ENCODE peak calls at places on chromosomes 5 and 9, in four cellular contexts. K is K562, W is HepG2, U is GM12878. V is an unnamed sample.

GRCh38 chr5:148208226-148208625 is 5.4 kb downstream of the SPINK6 start:
- DNase-seq in W (no peak), K (no peak), U (no peak), V (no peak)

GRCh38 chr5:96931605-96932004 is 4.3 kb upstream of the LNPEP start:
- DNase-seq in U (no peak), K (no peak), W (no peak), V (no peak)

GRCh38 chr5:147893820-147894219 is 12.5 kb downstream of the C5orf46 start:
- DNase-seq in K (no peak), W (no peak), U (no peak), V (no peak)

GRCh38 chr9:93261281-93261680 is 77.3 kb downstream of the WNK2 start:
- DNase-seq in W (no peak), K (peak), U (no peak), V (no peak)

GRCh38 chr5:162283611-162284010 is 216.0 kb downstream of the GABRG2 start:
- DNase-seq in W (no peak), U (no peak), K (no peak), V (no peak)

GRCh38 chr9:23587433-23587832 is 238.6 kb downstream of the ELAVL2 start:
- DNase-seq in K (no peak), W (no peak), U (no peak), V (no peak)

GRCh38 chr5:51028394-51028793 is 354.9 kb upstream of the ISL1 start:
- DNase-seq in K (no peak), W (no peak), U (no peak), V (no peak)

GRCh38 chr5:136115183-136115865 is 17.3 kb upstream of the SMAD5 start:
- DNase-seq in U (no peak), W (no peak), K (no peak), V (no peak)

GRCh38 chr9:134373269-134373668 is 47.0 kb downstream of the RXRA start:
- DNase-seq in K (no peak), W (no peak), U (no peak), V (no peak)

GRCh38 chr5:9658726-9659125 is 28.6 kb upstream of the TAS2R1 start:
- DNase-seq in K (no peak), U (no peak), W (no peak), V (no peak)

GRCh38 chr5:147610798-147611197 is 100.9 kb upstream of the DPYSL3 start:
- DNase-seq in U (no peak), W (no peak), K (no peak), V (no peak)

GRCh38 chr5:74499236-74499635 is 141.3 kb downstream of the ENC1 start:
- DNase-seq in K (no peak), W (peak), U (no peak), V (no peak)

GRCh38 chr5:109693535-109694152 is 3.9 kb downstream of the MAN2A1 start:
- DNase-seq in U (no peak), W (no peak), K (no peak), V (no peak)

GRCh38 chr5:109695005-109695926 is 5.5 kb downstream of the MAN2A1 start:
- DNase-seq in K (peak), W (no peak), U (peak), V (no peak)

GRCh38 chr5:109700516-109701174 is 10.9 kb downstream of the MAN2A1 start:
- DNase-seq in W (no peak), K (no peak), U (no peak), V (no peak)

GRCh38 chr5:109694451-109694891 is 4.7 kb downstream of the MAN2A1 start:
- DNase-seq in U (no peak), K (no peak), W (no peak), V (no peak)

DNA sequence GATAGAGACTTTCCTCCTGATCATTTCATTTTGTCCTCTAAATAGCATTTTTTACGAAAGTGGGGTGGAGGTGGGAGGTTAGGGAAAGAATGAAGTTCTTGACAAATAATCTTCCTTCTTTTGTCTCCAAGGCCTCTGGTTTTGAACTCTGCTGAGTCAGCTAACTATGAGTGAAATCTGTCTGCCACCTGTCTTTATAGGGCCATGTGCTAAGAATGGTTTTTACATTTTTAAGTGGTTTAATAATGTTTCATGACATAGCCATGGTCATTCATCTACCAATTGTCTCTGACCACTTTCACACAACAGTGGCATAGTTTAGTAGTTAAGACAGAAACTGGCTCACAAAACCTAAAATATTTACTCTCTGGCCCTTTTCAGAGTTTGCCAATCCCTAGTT is 7.6 kb downstream of the MAN2A1 start:
- DNase-seq in U (no peak), W (no peak), K (no peak), V (no peak)
- TF ChIP-seq MYC in U (no peak), W (no peak), K (no peak), V (no peak)

DNA sequence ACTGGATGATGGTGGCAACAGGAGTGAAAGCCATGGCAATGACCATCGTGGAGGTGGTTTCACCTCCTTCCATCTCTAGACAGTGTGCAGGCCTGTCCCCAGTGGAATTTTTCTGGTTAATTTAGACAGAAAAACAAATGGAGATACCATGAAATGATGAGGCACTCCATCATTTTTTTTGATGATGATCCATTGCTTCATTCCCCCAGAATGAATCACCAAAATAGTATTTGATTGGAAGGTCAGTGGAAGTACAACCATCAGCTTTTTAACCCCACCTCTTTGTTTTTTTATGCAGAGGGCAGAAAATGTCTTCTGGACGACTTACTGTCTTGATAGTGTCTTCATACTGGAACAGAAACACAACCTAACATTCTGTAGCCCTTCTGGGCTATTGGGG is 42.6 kb upstream of the ADRA1B start:
- DNase-seq in W (no peak), U (no peak), K (no peak), V (peak)
- H3K4me2 ChIP-seq in W (no peak), U (no peak), K (no peak), V (peak)

GRCh38 chr5:149954798-149955197 is 5.8 kb upstream of the SLC26A2 start:
- DNase-seq in U (no peak), W (no peak), K (no peak), V (no peak)
- TF ChIP-seq BHLHE40 in U (no peak), W (no peak), K (no peak), V (no peak)

GRCh38 chr5:41154491-41154890 is 58.8 kb downstream of the C6 start:
- DNase-seq in U (no peak), W (no peak), K (no peak), V (no peak)

GRCh38 chr5:41157272-41157671 is 56.1 kb downstream of the C6 start:
- DNase-seq in K (no peak), U (no peak), W (no peak), V (no peak)

GRCh38 chr5:41151562-41151961 is 61.8 kb downstream of the C6 start:
- DNase-seq in W (no peak), U (no peak), K (no peak), V (no peak)

GRCh38 chr5:41161271-41161670 is 52.1 kb downstream of the C6 start:
- DNase-seq in U (no peak), W (no peak), K (no peak), V (no peak)

DNA sequence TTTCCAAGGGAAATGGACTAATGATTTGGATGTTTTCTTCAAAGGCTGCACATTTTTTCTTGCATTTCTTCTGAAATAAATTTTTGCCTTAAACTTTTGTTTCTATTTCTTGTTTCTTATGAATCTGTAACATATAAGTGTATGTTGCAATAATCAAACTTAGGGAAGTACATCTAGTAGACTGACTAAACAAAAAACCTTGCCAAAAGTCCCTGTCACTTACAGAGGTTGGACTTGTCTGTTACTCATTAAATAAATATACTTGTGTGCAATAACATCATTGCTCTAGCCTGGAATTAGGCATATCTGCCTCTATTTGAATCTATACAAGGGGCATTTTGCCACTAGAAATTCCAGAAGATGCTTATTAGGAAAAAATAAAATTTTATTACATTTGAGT is 56.6 kb downstream of the C6 start:
- DNase-seq in W (no peak), K (no peak), U (no peak), V (peak)
- TF ChIP-seq MYC in W (no peak), K (no peak), U (no peak), V (no peak)

GRCh38 chr5:129148-129547 is 37.2 kb downstream of the PLEKHG4B start:
- DNase-seq in U (no peak), W (no peak), K (no peak), V (no peak)

GRCh38 chr5:129820-130219 is 37.9 kb downstream of the PLEKHG4B start:
- DNase-seq in K (no peak), W (no peak), U (no peak), V (no peak)

GRCh38 chr5:125815-126214 is 33.8 kb downstream of the PLEKHG4B start:
- DNase-seq in U (no peak), K (no peak), W (no peak), V (no peak)

GRCh38 chr5:128446-128845 is 36.5 kb downstream of the PLEKHG4B start:
- DNase-seq in W (no peak), K (no peak), U (no peak), V (no peak)

DNA sequence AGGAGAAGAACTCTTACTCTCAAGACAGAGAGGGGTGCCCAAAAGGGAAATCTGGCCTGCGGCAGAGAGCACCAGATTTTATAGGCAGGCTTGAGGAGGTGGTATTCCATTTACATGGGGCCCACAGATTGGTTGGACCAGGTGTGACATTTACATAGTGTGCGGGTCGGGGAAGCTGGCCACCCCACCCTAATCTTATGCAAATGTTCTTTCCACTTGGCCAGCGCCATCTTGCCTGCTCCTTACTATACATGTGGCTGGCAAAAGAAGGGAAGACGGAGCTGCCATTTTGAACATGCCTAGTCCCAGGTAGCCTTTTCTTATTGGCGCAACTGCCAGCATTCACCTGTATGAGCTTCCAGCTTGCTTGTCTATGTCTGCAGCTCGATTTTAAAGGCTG is 34.8 kb downstream of the PLEKHG4B start:
- DNase-seq in U (no peak), W (no peak), K (no peak), V (no peak)
- H3K4me2 ChIP-seq in U (no peak), W (no peak), K (no peak), V (no peak)

GRCh38 chr5:140295414-140295813 is 7.5 kb downstream of the PFDN1 start:
- DNase-seq in K (no peak), U (no peak), W (peak), V (no peak)

GRCh38 chr5:140292212-140293040 is 10.5 kb downstream of the PFDN1 start:
- DNase-seq in U (no peak), K (no peak), W (peak), V (peak)

GRCh38 chr5:140296289-140296688 is 6.6 kb downstream of the PFDN1 start:
- DNase-seq in U (no peak), K (no peak), W (no peak), V (no peak)

GRCh38 chr5:140294753-140295152 is 8.1 kb downstream of the PFDN1 start:
- DNase-seq in K (no peak), U (no peak), W (no peak), V (no peak)

DNA sequence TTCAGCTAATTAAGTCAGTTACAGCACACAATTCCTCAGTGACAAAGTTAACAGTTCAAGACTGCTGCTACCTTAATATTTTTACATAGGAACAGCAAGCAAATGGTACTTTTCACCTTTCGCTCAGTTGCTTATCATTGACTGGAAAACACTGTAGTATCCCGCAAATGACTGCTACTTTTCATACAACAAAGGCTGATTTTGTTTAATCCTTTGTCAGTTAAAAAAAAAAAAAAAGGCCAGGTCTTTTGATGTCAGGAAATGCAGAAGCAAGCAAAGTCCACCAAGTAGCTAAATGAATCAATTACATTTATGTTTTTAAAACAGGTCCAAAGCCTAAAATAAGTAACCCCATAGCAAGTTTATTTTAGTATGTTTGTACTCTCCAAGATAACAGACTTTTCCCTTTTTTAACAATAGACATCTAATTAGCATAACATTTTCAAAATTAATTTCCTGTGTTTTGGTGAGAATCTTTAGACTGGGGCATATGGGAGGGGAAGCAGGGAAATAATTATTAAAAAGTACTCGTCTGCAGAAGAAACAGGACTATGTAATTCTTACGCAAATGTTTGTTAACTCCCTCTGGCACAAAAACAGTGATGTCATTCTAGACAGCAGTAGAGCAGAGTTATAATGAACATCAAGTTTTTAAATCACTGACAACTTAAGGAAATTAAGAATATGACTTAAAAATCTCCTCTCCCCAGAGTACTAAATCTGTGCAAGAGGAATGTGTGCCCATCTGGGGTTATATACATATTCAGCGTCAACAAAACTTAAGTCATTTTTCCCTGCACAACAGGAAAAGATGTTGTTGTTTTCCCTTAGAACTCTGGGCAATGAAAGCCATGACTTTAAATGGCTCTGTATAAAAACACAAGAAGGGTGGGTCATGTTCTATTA is 9.6 kb downstream of the PFDN1 start:
- DNase-seq in W (peak), U (no peak), K (no peak), V (no peak)
- TF ChIP-seq BHLHE40 in W (no peak), U (no peak), K (no peak), V (no peak)

DNA sequence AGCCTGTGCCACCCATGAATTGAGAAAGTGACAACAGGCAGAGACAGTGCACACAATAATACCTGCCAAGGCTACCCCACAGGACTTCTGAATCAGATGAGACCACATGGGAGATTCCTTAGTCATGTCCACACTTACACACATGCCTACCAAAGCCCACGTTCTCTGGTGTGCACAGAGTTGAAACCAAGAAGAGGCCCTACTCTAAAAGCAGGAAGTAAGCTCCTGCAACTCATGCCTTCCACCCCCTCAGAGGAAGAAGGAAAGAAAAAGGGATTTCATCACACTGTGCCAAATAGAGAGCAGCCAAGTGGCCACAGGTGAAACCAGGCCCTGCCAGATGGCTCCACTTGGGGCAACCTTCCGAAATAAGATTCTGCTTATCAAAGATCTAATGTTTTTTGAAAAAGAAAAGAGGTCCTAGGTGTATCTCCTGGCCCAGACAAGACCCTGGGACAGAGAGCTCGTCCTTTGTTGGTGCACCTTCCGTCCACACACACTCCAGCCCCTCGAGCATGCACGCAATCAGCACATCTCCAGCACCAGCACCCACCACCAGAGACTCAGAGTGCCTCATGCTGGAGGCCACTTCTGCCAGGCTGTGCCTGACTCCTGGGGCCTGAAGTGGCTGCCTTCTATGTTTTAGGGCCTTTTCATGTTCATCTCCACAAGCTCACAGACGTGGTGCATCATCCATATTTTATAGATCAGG is 114.6 kb upstream of the SPOCK1 start:
- DNase-seq in W (no peak), U (no peak), K (no peak), V (no peak)
- TF ChIP-seq MYC in W (no peak), U (no peak), K (no peak), V (no peak)

DNA sequence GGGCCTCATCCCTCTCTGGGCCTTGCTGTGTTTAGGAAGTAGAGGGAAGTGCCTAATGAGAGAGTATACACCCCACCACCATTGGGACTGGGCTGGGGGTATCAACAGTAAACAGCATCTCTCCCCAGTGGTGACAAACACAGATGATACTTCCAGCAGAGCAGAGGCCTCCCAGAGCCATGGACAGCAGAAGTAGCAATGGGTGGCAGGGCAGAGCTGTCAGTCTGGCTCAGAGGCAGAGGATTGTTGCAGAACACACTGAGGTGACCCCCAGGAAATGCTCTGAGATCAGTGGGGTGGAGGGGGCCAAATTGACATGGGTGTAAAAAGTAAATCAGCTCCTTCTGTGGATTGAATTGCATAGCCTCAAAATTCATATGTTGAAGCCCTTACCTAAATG is 12.1 kb upstream of the P4HA2 start:
- DNase-seq in K (no peak), W (no peak), U (no peak), V (no peak)
- H3K4me2 ChIP-seq in K (no peak), W (no peak), U (no peak), V (no peak)

GRCh38 chr9:109452761-109453160 is 45.3 kb downstream of the PTPN3 start:
- DNase-seq in U (no peak), W (no peak), K (no peak), V (peak)

GRCh38 chr9:109449036-109449798 is 48.9 kb downstream of the PTPN3 start:
- DNase-seq in K (no peak), U (no peak), W (no peak), V (no peak)

GRCh38 chr9:109448223-109448622 is 49.9 kb downstream of the PTPN3 start:
- DNase-seq in U (no peak), K (no peak), W (no peak), V (no peak)

GRCh38 chr9:109451311-109452025 is 46.6 kb downstream of the PTPN3 start:
- DNase-seq in W (peak), U (no peak), K (no peak), V (no peak)

GRCh38 chr9:109450346-109450745 is 47.8 kb downstream of the PTPN3 start:
- DNase-seq in W (no peak), U (no peak), K (no peak), V (no peak)
- TF ChIP-seq BHLHE40 in W (no peak), U (no peak), K (no peak), V (no peak)